ENCODE peak calls at places on chromosomes 16 and 17, in five cellular contexts. V, F, T, M and Q are unnamed samples.
A peak's percentile ranks its signal among the peaks of the same experiment; 100 is the strongest.

GRCh38 chr17:75531724-75532090 is 6.2 kb downstream of the LLGL2 start:
- DNase-seq in V (no peak), F (peak; percentile 68), T (no peak), M (peak; percentile 81), Q (no peak)

GRCh38 chr16:28838558-28838918 is 7.6 kb downstream of the TUFM start:
- DNase-seq in V (no peak), F (no peak), T (no peak), M (no peak), Q (no peak)

GRCh38 chr17:47882247-47882646 is 13.8 kb upstream of the SP2 start:
- DNase-seq in V (peak; percentile 81), F (no peak), T (no peak), M (peak; percentile 16), Q (peak; percentile 76)

GRCh38 chr17:4852504-4853075 is 19.4 kb downstream of the MINK1 start:
- DNase-seq in V (no peak), F (no peak), T (no peak), M (peak; percentile 63), Q (no peak)

GRCh38 chr16:50301626-50302471 is 35.5 kb downstream of the ADCY7 start:
- DNase-seq in V (no peak), F (peak; percentile 79), T (peak; percentile 51), M (no peak), Q (peak; percentile 70)

GRCh38 chr16:67565470-67566100 is 3.3 kb downstream of the CTCF start:
- DNase-seq in V (no peak), F (no peak), T (no peak), M (no peak), Q (no peak)

GRCh38 chr16:66357523-66357928 is 9.0 kb upstream of the CDH5 start:
- DNase-seq in V (peak; percentile 41), F (no peak), T (no peak), M (peak; percentile 90), Q (no peak)

GRCh38 chr17:70169707-70170597 is 620 bp downstream of the KCNJ2 start:
- DNase-seq in V (no peak), F (no peak), T (no peak), M (no peak), Q (no peak)

GRCh38 chr17:148757-149156 is 11.4 kb downstream of the SCGB1C2 start:
- DNase-seq in V (no peak), F (no peak), T (peak; percentile 16), M (no peak), Q (peak; percentile 28)

GRCh38 chr17:49730078-49730786 is 22.5 kb upstream of the SLC35B1 start:
- DNase-seq in V (peak; percentile 59), F (no peak), T (peak; percentile 69), M (no peak), Q (peak; percentile 84)

GRCh38 chr16:85503642-85504224 is 109.4 kb upstream of the GSE1 start:
- DNase-seq in V (no peak), F (peak; percentile 60), T (no peak), M (no peak), Q (no peak)

GRCh38 chr16:68935008-68935407 is 91.7 kb downstream of the TANGO6 start:
- DNase-seq in V (no peak), F (no peak), T (no peak), M (no peak), Q (no peak)

GRCh38 chr17:67024736-67025135 is 19.6 kb upstream of the CACNG1 start:
- DNase-seq in V (no peak), F (no peak), T (no peak), M (no peak), Q (no peak)

GRCh38 chr17:56659622-56660021 is 66.1 kb downstream of the NOG start:
- DNase-seq in V (no peak), F (no peak), T (no peak), M (no peak), Q (no peak)

GRCh38 chr17:15392326-15392739 is 50.9 kb upstream of the TEKT3 start:
- DNase-seq in V (no peak), F (no peak), T (no peak), M (peak; percentile 99), Q (no peak)

GRCh38 chr17:604719-605118 is 109.9 kb downstream of the VPS53 start:
- DNase-seq in V (no peak), F (no peak), T (no peak), M (no peak), Q (no peak)

GRCh38 chr17:2337152-2337810 is at the start of gene SGSM2:
- DNase-seq in V (peak; percentile 65), F (peak; percentile 90), T (peak; percentile 82), M (peak; percentile 38), Q (peak; percentile 89)

GRCh38 chr16:87834015-87834667 is 35.2 kb downstream of the SLC7A5 start:
- DNase-seq in V (no peak), F (no peak), T (no peak), M (no peak), Q (no peak)

GRCh38 chr17:45132302-45132568 is at the start of gene PLCD3:
- DNase-seq in V (no peak), F (no peak), T (no peak), M (no peak), Q (no peak)

GRCh38 chr17:57004944-57005579 is 27.1 kb downstream of the SCPEP1 start:
- DNase-seq in V (peak; percentile 35), F (no peak), T (no peak), M (peak; percentile 51), Q (no peak)

GRCh38 chr17:73609688-73610210 is 34.5 kb downstream of the SDK2 start:
- DNase-seq in V (no peak), F (no peak), T (no peak), M (no peak), Q (no peak)

GRCh38 chr17:30230596-30231125 is 4.8 kb downstream of the SLC6A4 start:
- DNase-seq in V (no peak), F (no peak), T (no peak), M (peak; percentile 4), Q (no peak)

DNA sequence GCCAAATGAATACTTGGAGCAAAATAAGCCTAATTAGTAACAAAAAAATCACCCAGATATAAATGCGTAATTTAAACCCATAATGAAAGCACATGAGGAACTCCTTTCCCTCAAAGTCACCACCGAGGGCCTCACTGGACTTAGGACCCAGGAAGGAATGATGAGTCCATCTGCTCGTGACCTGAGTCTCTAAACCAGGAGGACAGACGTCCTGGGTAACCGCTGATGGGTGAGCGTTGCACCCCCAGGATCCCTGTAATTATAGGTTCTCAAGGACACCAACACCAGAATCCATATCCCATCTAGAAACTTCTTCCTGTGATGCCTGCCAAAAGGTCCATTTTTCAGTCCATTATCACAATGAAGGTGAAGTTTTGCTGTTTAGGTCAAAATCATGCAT is 121.4 kb downstream of the ZNF778 start:
- DNase-seq in V (no peak), F (no peak), T (no peak), M (no peak), Q (no peak)
- H3K4me1 ChIP-seq in V (peaks cover 52% of the 10 kb centered on the region), F (peaks cover 13% of the 10 kb centered on the region), T (peaks cover 21% of the 10 kb centered on the region), M (peaks cover 23% of the 10 kb centered on the region), Q (no peaks in the 10 kb centered on the region)

GRCh38 chr17:63817736-63818385 is 9.4 kb upstream of the PSMC5 start:
- DNase-seq in V (no peak), F (no peak), T (no peak), M (no peak), Q (peak; percentile 69)

GRCh38 chr17:63819131-63819530 is 8.1 kb upstream of the PSMC5 start:
- DNase-seq in V (no peak), F (no peak), T (no peak), M (no peak), Q (no peak)

GRCh38 chr17:63816669-63817068 is 10.6 kb upstream of the PSMC5 start:
- DNase-seq in V (no peak), F (no peak), T (no peak), M (no peak), Q (no peak)

GRCh38 chr17:63819585-63820537 is 7.4 kb upstream of the PSMC5 start:
- DNase-seq in V (no peak), F (no peak), T (no peak), M (no peak), Q (no peak)

DNA sequence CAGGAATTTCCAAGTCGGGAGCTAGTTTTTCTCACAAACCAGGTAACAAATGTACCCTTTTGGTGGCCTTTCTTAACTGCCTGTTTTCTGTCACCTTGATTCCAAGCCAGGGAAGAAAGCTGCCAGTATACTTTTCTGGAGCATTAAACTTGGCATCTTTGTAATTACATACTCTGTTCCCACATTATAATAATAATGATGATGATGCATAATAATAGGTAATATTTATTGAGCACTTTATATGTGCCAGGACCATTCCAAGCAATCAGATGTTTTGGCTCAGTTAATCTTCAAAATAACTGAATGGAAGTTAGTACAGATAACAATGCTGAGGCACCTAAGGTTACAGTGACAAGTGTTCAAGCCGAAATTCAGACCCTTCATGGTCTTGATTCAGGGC is 11.1 kb upstream of the PSMC5 start:
- DNase-seq in V (no peak), F (no peak), T (no peak), M (no peak), Q (no peak)
- H3K36me3 ChIP-seq in V (no peaks in the 10 kb centered on the region), F (peaks cover 11% of the 10 kb centered on the region), T (peaks cover 36% of the 10 kb centered on the region), M (peaks cover 91% of the 10 kb centered on the region), Q (peaks cover 16% of the 10 kb centered on the region)

GRCh38 chr16:72957303-72958277 is 90.3 kb downstream of the ZFHX3 start:
- DNase-seq in V (no peak), F (no peak), T (no peak), M (no peak), Q (no peak)
- H3K4me1 ChIP-seq in V (peaks cover 18% of the 10 kb centered on the region), F (no peaks in the 10 kb centered on the region), T (no peaks in the 10 kb centered on the region), M (no peaks in the 10 kb centered on the region), Q (no peaks in the 10 kb centered on the region)

DNA sequence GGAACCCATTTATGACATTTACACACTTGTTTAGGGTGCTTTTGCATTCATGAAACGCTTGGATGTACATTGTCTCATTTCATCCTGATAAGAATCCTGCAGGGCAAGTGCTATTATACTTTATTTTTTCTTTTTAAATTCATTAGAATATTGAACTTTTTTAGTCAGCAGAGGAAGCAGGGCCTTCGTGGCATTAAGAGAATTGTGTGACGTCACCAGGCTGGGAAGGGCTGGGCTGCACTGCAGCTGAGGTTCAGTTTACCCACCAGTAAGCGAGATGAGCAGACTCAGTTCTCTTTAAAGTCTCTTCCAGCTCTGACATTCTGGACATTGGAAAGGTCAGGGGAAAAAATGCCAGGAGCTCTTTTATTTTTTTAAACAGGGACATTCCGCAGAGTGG is 159.0 kb downstream of the MRM1 start:
- DNase-seq in V (no peak), F (no peak), T (no peak), M (no peak), Q (peak; percentile 5)
- H3K36me3 ChIP-seq in V (no peaks in the 10 kb centered on the region), F (no peaks in the 10 kb centered on the region), T (no peaks in the 10 kb centered on the region), M (no peaks in the 10 kb centered on the region), Q (no peaks in the 10 kb centered on the region)